ENCODE peak calls at places on chromosomes 4 and X, in four cellular contexts. One of them, this sample, is unnamed.

GRCh38 chr4:91567594-91567993 is 736.2 kb upstream of the GRID2 start:
- DNase-seq in K562: no peak
- DNase-seq in HepG2: no peak
- DNase-seq in H1: no peak
- DNase-seq in this sample: no peak

GRCh38 chr4:113837397-113837796 is 75.9 kb upstream of the CAMK2D start:
- DNase-seq in K562: no peak
- DNase-seq in HepG2: no peak
- DNase-seq in H1: no peak
- DNase-seq in this sample: no peak

GRCh38 chr4:101604976-101605375 is 185.6 kb upstream of the BANK1 start:
- DNase-seq in K562: no peak
- DNase-seq in HepG2: no peak
- DNase-seq in H1: no peak
- DNase-seq in this sample: no peak

GRCh38 chrX:124151195-124151594 is 181.3 kb upstream of the TEX13D start:
- DNase-seq in K562: no peak
- DNase-seq in HepG2: no peak
- DNase-seq in H1: no peak
- DNase-seq in this sample: no peak

GRCh38 chrX:150548684-150549083 is 19.7 kb upstream of the MTM1 start:
- DNase-seq in K562: no peak
- DNase-seq in HepG2: no peak
- DNase-seq in H1: no peak
- DNase-seq in this sample: no peak

GRCh38 chrX:143669395-143669794 is 33.5 kb upstream of the SLITRK4 start:
- DNase-seq in K562: no peak
- DNase-seq in HepG2: no peak
- DNase-seq in H1: no peak
- DNase-seq in this sample: no peak

GRCh38 chrX:153922932-153923857 is 2.9 kb downstream of the ARHGAP4 start:
- DNase-seq in K562: no peak
- DNase-seq in HepG2: no peak
- DNase-seq in H1: no peak
- DNase-seq in this sample: no peak

GRCh38 chr4:81426770-81427604 is 44.7 kb downstream of the RASGEF1B start:
- DNase-seq in K562: no peak
- DNase-seq in HepG2: no peak
- DNase-seq in H1: no peak
- DNase-seq in this sample: no peak

GRCh38 chr4:141576585-141577110 is 59.7 kb upstream of the IL15 start:
- DNase-seq in K562: no peak
- DNase-seq in HepG2: no peak
- DNase-seq in H1: no peak
- DNase-seq in this sample: no peak

GRCh38 chr4:39036172-39036571 is 4.0 kb upstream of the TMEM156 start:
- DNase-seq in K562: no peak
- DNase-seq in HepG2: peak
- DNase-seq in H1: no peak
- DNase-seq in this sample: no peak

GRCh38 chrX:54786972-54787371 is 11.1 kb downstream of the ITIH6 start:
- DNase-seq in K562: no peak
- DNase-seq in HepG2: no peak
- DNase-seq in H1: no peak
- DNase-seq in this sample: no peak

GRCh38 chr4:68218044-68218443 is 27.4 kb downstream of the TMPRSS11B start:
- DNase-seq in K562: no peak
- DNase-seq in HepG2: no peak
- DNase-seq in H1: no peak
- DNase-seq in this sample: no peak

GRCh38 chr4:106486533-106486932 is 118.0 kb upstream of the GIMD1 start:
- DNase-seq in K562: no peak
- DNase-seq in HepG2: no peak
- DNase-seq in H1: no peak
- DNase-seq in this sample: no peak

GRCh38 chr4:129113919-129114318 is 18.0 kb downstream of the C4orf33 start:
- DNase-seq in K562: no peak
- DNase-seq in HepG2: no peak
- DNase-seq in H1: no peak
- DNase-seq in this sample: no peak

GRCh38 chrX:46611658-46612362 is 38.2 kb downstream of the CHST7 start:
- DNase-seq in K562: no peak
- DNase-seq in HepG2: no peak
- DNase-seq in H1: no peak
- DNase-seq in this sample: no peak

GRCh38 chr4:177728361-177729152 is 286.3 kb upstream of the AGA start:
- DNase-seq in K562: no peak
- DNase-seq in HepG2: peak
- DNase-seq in H1: no peak
- DNase-seq in this sample: peak

GRCh38 chr4:111847256-111848108 is 297.8 kb upstream of the FAM241A start:
- DNase-seq in K562: no peak
- DNase-seq in HepG2: peak
- DNase-seq in H1: no peak
- DNase-seq in this sample: no peak

GRCh38 chrX:340641-341423 is 22.2 kb upstream of the GTPBP6 start:
- DNase-seq in K562: no peak
- DNase-seq in HepG2: no peak
- DNase-seq in H1: peak
- DNase-seq in this sample: no peak

GRCh38 chr4:32140636-32141035 is 1420.5 kb downstream of the PCDH7 start:
- DNase-seq in K562: no peak
- DNase-seq in HepG2: no peak
- DNase-seq in H1: no peak
- DNase-seq in this sample: no peak

GRCh38 chr4:8849266-8850073 is 22.2 kb downstream of the HMX1 start:
- DNase-seq in K562: no peak
- DNase-seq in HepG2: no peak
- DNase-seq in H1: peak
- DNase-seq in this sample: no peak

GRCh38 chrX:85685843-85686242 is 306.4 kb upstream of the POF1B start:
- DNase-seq in K562: no peak
- DNase-seq in HepG2: no peak
- DNase-seq in H1: no peak
- DNase-seq in this sample: no peak

GRCh38 chr4:15682790-15683495 is 1.3 kb downstream of the FAM200B start:
- DNase-seq in K562: no peak
- DNase-seq in HepG2: no peak
- DNase-seq in H1: no peak
- DNase-seq in this sample: no peak

GRCh38 chrX:111869639-111870034 is 6.3 kb upstream of the TRPC5OS start:
- DNase-seq in K562: peak
- DNase-seq in HepG2: no peak
- DNase-seq in H1: peak
- DNase-seq in this sample: peak

GRCh38 chr4:184267673-184268573 is 50.2 kb upstream of the ENPP6 start:
- DNase-seq in K562: peak
- DNase-seq in HepG2: peak
- DNase-seq in H1: no peak
- DNase-seq in this sample: peak

GRCh38 chr4:158313566-158313965 is 103.3 kb downstream of the TMEM144 start:
- DNase-seq in K562: no peak
- DNase-seq in HepG2: no peak
- DNase-seq in H1: no peak
- DNase-seq in this sample: no peak

GRCh38 chrX:109684136-109684535 is 48.9 kb downstream of the ACSL4 start:
- DNase-seq in K562: no peak
- DNase-seq in HepG2: no peak
- DNase-seq in H1: no peak
- DNase-seq in this sample: no peak

GRCh38 chr4:89992744-89993143 is 98.1 kb downstream of the MMRN1 start:
- DNase-seq in K562: no peak
- DNase-seq in HepG2: no peak
- DNase-seq in H1: no peak
- DNase-seq in this sample: no peak

GRCh38 chrX:136097871-136098805 is 49.2 kb upstream of the FHL1 start:
- DNase-seq in K562: peak
- DNase-seq in HepG2: no peak
- DNase-seq in H1: peak
- DNase-seq in this sample: no peak

GRCh38 chr4:175017751-175018150 is 99.6 kb downstream of the ADAM29 start:
- DNase-seq in K562: no peak
- DNase-seq in HepG2: no peak
- DNase-seq in H1: no peak
- DNase-seq in this sample: no peak

GRCh38 chrX:7133036-7133412 is 14.5 kb upstream of the STS start:
- DNase-seq in K562: peak
- DNase-seq in HepG2: no peak
- DNase-seq in H1: no peak
- DNase-seq in this sample: no peak

GRCh38 chrX:47798861-47799260 is 37.8 kb upstream of the ZNF81 start:
- DNase-seq in K562: no peak
- DNase-seq in HepG2: no peak
- DNase-seq in H1: no peak
- DNase-seq in this sample: no peak

GRCh38 chrX:3286196-3286920 is 60.1 kb downstream of the MXRA5 start:
- DNase-seq in K562: no peak
- DNase-seq in HepG2: no peak
- DNase-seq in H1: no peak
- DNase-seq in this sample: peak

GRCh38 chr4:168852387-168852786 is 157.7 kb downstream of the CBR4 start:
- DNase-seq in K562: no peak
- DNase-seq in HepG2: no peak
- DNase-seq in H1: no peak
- DNase-seq in this sample: no peak

GRCh38 chr4:168850016-168850415 is 160.0 kb downstream of the CBR4 start:
- DNase-seq in K562: no peak
- DNase-seq in HepG2: no peak
- DNase-seq in H1: no peak
- DNase-seq in this sample: no peak

GRCh38 chr4:168853770-168854169 is 156.3 kb downstream of the CBR4 start:
- DNase-seq in K562: no peak
- DNase-seq in HepG2: no peak
- DNase-seq in H1: no peak
- DNase-seq in this sample: no peak

GRCh38 chr4:168854216-168854921 is 155.7 kb downstream of the CBR4 start:
- DNase-seq in K562: no peak
- DNase-seq in HepG2: no peak
- DNase-seq in H1: no peak
- DNase-seq in this sample: no peak

DNA sequence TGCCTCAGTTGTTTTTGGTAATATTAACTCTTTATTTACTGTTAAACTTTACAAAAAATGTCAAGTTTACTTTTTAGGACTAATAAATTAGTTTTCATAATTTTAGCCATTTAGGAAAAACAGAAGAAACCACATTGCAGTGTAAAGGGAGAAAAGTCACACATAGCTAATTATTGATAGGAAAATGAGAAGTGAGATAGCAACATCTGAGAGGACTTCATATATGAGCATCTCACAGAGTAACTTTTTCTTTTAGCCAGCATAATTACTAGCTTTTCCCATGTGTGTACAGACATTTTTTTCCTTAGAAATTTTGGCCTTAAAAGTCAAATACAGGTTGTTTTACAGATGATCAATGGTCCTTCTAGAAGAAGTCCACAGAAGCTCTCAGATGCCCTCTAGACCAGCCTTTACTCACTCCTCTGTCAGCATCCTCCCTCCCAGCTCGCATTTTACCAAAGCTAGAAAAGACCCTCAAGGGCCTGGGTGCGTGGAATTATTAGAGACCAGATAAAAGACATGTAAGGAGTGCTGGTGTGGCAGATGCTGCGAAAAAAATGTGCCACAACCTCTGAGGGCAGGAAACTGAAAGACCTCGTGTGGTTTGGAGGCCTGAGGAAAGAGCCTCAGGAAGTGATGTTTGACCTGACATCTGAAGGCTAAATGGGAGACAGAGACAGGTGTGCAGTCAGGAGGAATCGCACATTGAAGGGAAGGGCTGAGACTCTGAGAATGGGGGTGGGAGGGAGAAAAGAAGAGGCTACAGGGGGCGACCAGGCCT is 156.9 kb downstream of the CBR4 start:
- DNase-seq in K562: no peak
- DNase-seq in HepG2: no peak
- DNase-seq in H1: no peak
- DNase-seq in this sample: no peak
- TF ChIP-seq FOSL1 in K562: no peak
- TF ChIP-seq FOSL1 in HepG2: no peak
- TF ChIP-seq FOSL1 in H1: no peak
- TF ChIP-seq FOSL1 in this sample: no peak

GRCh38 chrX:70454441-70455365 is 10.1 kb downstream of the DLG3 start:
- DNase-seq in K562: peak
- DNase-seq in HepG2: peak
- DNase-seq in H1: peak
- DNase-seq in this sample: peak
- TF ChIP-seq SP1 in K562: no peak
- TF ChIP-seq SP1 in HepG2: no peak
- TF ChIP-seq SP1 in H1: peak
- TF ChIP-seq SP1 in this sample: no peak

DNA sequence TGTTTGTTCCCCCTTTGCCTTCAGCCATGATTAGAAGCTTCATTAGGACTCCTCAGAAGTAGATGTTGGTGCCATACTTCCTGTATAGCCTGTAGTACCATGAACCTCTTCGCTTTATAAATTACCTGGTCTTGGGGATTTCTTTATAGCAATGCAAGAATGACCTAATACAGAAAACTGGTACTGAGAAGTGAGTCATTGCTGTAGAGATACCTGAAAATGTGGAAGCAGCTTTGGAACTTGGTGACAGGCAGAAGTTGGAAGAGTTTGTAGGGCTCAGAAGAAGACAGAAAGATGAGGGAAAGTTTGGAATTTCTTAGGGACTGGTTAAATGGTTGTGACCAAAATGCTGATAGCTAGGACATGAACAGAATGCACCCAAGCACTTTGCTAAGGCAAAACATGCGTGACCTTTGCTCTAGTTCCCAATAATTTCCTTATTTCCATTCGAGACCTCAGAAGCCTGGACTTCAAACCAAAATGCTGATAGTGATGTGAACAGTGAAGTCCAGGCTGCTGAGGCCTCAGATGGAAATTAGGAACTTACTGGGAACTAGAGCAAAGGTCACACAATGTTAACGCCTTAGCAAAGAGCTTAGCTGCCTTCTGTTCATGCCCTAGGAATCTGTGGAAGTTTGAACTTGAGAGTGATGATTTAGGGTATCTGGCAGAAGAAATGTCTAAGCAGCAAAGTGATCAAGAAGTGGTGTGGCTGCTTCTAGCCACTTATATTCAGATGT is 3.0 kb upstream of the USP46 start:
- DNase-seq in K562: no peak
- DNase-seq in HepG2: no peak
- DNase-seq in H1: no peak
- DNase-seq in this sample: no peak
- TF ChIP-seq FOSL1 in K562: no peak
- TF ChIP-seq FOSL1 in HepG2: no peak
- TF ChIP-seq FOSL1 in H1: no peak
- TF ChIP-seq FOSL1 in this sample: no peak

DNA sequence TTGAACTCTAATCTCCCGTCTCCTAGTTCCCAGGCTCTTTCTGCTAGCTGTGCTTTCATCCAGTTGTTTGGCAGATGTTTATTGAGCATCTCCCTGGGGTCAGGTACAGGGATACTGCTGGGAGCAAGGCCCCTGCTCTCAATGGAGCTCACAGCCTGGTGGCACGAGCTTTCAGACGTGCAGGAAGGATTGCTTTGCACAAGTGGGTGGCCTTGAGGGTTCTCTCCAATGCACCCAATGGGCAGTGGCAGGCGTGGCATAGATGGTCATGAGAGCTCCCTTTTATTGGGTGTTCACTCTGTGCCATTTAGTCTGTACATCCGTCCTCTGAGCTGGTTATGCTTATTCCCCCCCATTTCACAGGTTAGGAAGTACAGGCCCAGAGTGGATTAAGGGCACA is 235.2 kb downstream of the EVC2 start:
- DNase-seq in K562: no peak
- DNase-seq in HepG2: no peak
- DNase-seq in H1: no peak
- DNase-seq in this sample: no peak
- TF ChIP-seq SP1 in K562: no peak
- TF ChIP-seq SP1 in HepG2: no peak
- TF ChIP-seq SP1 in H1: no peak
- TF ChIP-seq SP1 in this sample: no peak